ENCODE peak calls at places on chromosomes 3 and 15, in ten cellular contexts. S is stimulated activated effector memory CD8-positive, alpha-beta T cell treated with anti-CD3 and anti-CD28 coated beads, Interleukin-12 subunit alpha, Interleukin-12 subunit beta, amount 100 ng/mL, for 72 hours; K is GM18507; A is iris pigment epithelial cell; W is choroid plexus epithelial cell; F is NCI-H146; T is NCI-H226; Z is AG08396; H is AG08395; D is BE2C. L is an unnamed sample.

GRCh38 chr15:90879730-90880366 is 4.5 kb upstream of the FES start:
- DNase-seq in K (no peak), T (no peak), S (no peak), H (no peak), A (no peak), F (no peak), W (no peak), Z (no peak), D (no peak), L (no peak)

GRCh38 chr3:55556622-55557531 is 69.8 kb upstream of the WNT5A start:
- DNase-seq in F (no peak), A (peak), D (no peak), W (peak), K (no peak), S (no peak), H (peak), Z (peak), T (no peak), L (no peak)

GRCh38 chr3:177928156-177928555 is 608.1 kb upstream of the KCNMB2 start:
- DNase-seq in F (no peak), K (no peak), W (peak), S (no peak), D (no peak), T (peak), H (peak), A (peak), Z (peak), L (peak)

GRCh38 chr3:49666592-49666991 is 7.6 kb upstream of the APEH start:
- DNase-seq in H (peak), Z (no peak), D (no peak), T (no peak), F (no peak), K (no peak), A (no peak), W (peak), S (no peak), L (no peak)

GRCh38 chr3:64278631-64279030 is 53.4 kb upstream of the PRICKLE2 start:
- DNase-seq in T (peak), F (no peak), H (no peak), W (peak), A (peak), D (no peak), K (no peak), Z (no peak), S (no peak), L (no peak)

GRCh38 chr3:14480207-14481017 is 59.7 kb downstream of the GRIP2 start:
- DNase-seq in F (no peak), K (no peak), A (peak), W (peak), S (no peak), Z (no peak), D (peak), H (no peak), T (peak), L (peak)

GRCh38 chr3:114205541-114205940 is 26.7 kb upstream of the DRD3 start:
- DNase-seq in K (no peak), F (no peak), D (no peak), T (peak), A (no peak), S (no peak), H (no peak), Z (no peak), W (no peak), L (no peak)

GRCh38 chr3:43723121-43723734 is 32.5 kb downstream of the ABHD5 start:
- DNase-seq in F (no peak), S (no peak), A (peak), Z (no peak), T (peak), D (no peak), K (no peak), W (peak), H (peak), L (peak)

GRCh38 chr3:192494176-192494575 is 233.2 kb downstream of the FGF12 start:
- DNase-seq in D (no peak), K (no peak), S (no peak), Z (no peak), F (no peak), A (no peak), W (no peak), H (no peak), T (no peak), L (peak)

GRCh38 chr3:30747771-30748281 is 141.4 kb downstream of the TGFBR2 start:
- DNase-seq in Z (peak), W (peak), H (peak), A (peak), S (no peak), T (peak), D (no peak), F (peak), K (no peak), L (peak)

GRCh38 chr3:59313365-59313764 is 263.5 kb upstream of the CFAP20DC start:
- DNase-seq in D (peak), S (peak), T (peak), K (peak), F (peak), A (peak), H (peak), W (peak), Z (peak), L (peak)

GRCh38 chr3:158794936-158795518 is 6.8 kb upstream of the MFSD1 start:
- DNase-seq in D (no peak), T (peak), S (no peak), K (no peak), F (peak), W (peak), H (peak), Z (peak), A (peak), L (peak)

GRCh38 chr3:121152573-121152972 is 244.6 kb downstream of the STXBP5L start:
- DNase-seq in T (no peak), A (peak), K (no peak), D (no peak), S (no peak), F (peak), H (no peak), Z (no peak), W (peak), L (peak)

GRCh38 chr3:66477846-66478245 is 23.0 kb downstream of the LRIG1 start:
- DNase-seq in T (no peak), H (no peak), A (no peak), S (no peak), K (no peak), Z (no peak), F (no peak), W (no peak), D (no peak), L (no peak)

GRCh38 chr3:173584093-173584833 is 186.7 kb downstream of the NLGN1 start:
- DNase-seq in S (no peak), K (no peak), H (peak), D (peak), A (peak), W (peak), Z (peak), F (no peak), T (no peak), L (peak)

GRCh38 chr3:54891540-54891897 is 36.3 kb downstream of the LRTM1 start:
- DNase-seq in W (peak), K (no peak), A (peak), S (no peak), H (peak), T (peak), Z (peak), D (peak), F (peak), L (peak)

GRCh38 chr15:97504031-97504430 is 456.5 kb upstream of the ARRDC4 start:
- DNase-seq in Z (no peak), D (peak), F (no peak), H (no peak), K (no peak), A (peak), S (no peak), W (peak), T (no peak), L (peak)

GRCh38 chr15:63374686-63375520 is 6.7 kb downstream of the CA12 start:
- DNase-seq in T (peak), F (no peak), D (no peak), A (peak), W (peak), K (no peak), H (peak), S (peak), Z (peak), L (peak)

GRCh38 chr3:27319847-27320526 is 49.2 kb downstream of the NEK10 start:
- DNase-seq in T (no peak), K (no peak), A (no peak), F (no peak), H (no peak), Z (no peak), S (no peak), D (no peak), W (no peak), L (no peak)

GRCh38 chr15:70539912-70540520 is 223.3 kb downstream of the UACA start:
- DNase-seq in A (no peak), S (no peak), F (no peak), D (no peak), H (no peak), K (no peak), Z (no peak), W (no peak), T (no peak), L (no peak)

GRCh38 chr3:126004217-126004616 is 35.2 kb downstream of the ROPN1B start:
- DNase-seq in D (no peak), K (no peak), W (no peak), T (no peak), A (no peak), Z (no peak), S (no peak), H (no peak), F (no peak), L (no peak)

GRCh38 chr15:88994286-88994685 is 81.1 kb upstream of the MFGE8 start:
- DNase-seq in W (peak), T (no peak), S (no peak), A (peak), D (no peak), F (no peak), H (no peak), Z (no peak), K (no peak), L (no peak)

GRCh38 chr3:33385423-33385822 is 54.8 kb downstream of the UBP1 start:
- DNase-seq in T (no peak), D (no peak), K (no peak), A (no peak), Z (no peak), F (no peak), W (no peak), S (peak), H (no peak), L (peak)

GRCh38 chr3:45135959-45136358 is 10.2 kb downstream of the CDCP1 start:
- DNase-seq in H (no peak), W (peak), A (no peak), Z (no peak), T (no peak), S (no peak), D (no peak), F (no peak), K (no peak), L (no peak)

L was measured in bronchial epithelial cell.